ENCODE peak calls at places on chromosomes 2 and 18, in nine cellular contexts. Z, T, W, H, G, S, X, R and I are unnamed samples. For H3K36me3, the result is how much of the 10 kb centered on the place peaks cover.

GRCh38 chr2:199455533-199456382 is 2.0 kb downstream of the SATB2 start:
- DNase-seq in Z (peak), T (no peak), W (peak), H (peak), G (no peak), S (peak), X (peak), R (no peak), I (peak)

GRCh38 chr18:34921271-34921670 is 119.9 kb upstream of the MAPRE2 start:
- DNase-seq in Z (no peak), T (no peak), W (no peak), H (no peak), G (no peak), S (no peak), X (no peak), R (no peak), I (no peak)

GRCh38 chr2:392181-392920 is 104.5 kb upstream of the ALKAL2 start:
- DNase-seq in Z (no peak), T (no peak), W (no peak), H (no peak), G (no peak), S (no peak), X (peak), R (no peak), I (peak)

GRCh38 chr2:137220438-137220998 is 455.2 kb downstream of the THSD7B start:
- DNase-seq in Z (no peak), T (no peak), W (no peak), H (peak), G (no peak), S (no peak), X (no peak), R (no peak), I (no peak)

GRCh38 chr2:142742301-142743214 is 134.9 kb upstream of the KYNU start:
- DNase-seq in Z (no peak), T (no peak), W (no peak), H (peak), G (no peak), S (no peak), X (no peak), R (no peak), I (no peak)

GRCh38 chr2:144170172-144170571 is 349.7 kb downstream of the ZEB2 start:
- DNase-seq in Z (no peak), T (peak), W (no peak), H (no peak), G (no peak), S (no peak), X (no peak), R (no peak), I (no peak)

GRCh38 chr2:174681983-174682577 is 82.2 kb downstream of the CHRNA1 start:
- DNase-seq in Z (no peak), T (peak), W (peak), H (no peak), G (peak), S (peak), X (no peak), R (no peak), I (peak)

GRCh38 chr18:25876334-25876979 is 214.0 kb downstream of the SS18 start:
- DNase-seq in Z (no peak), T (no peak), W (no peak), H (no peak), G (no peak), S (peak), X (no peak), R (no peak), I (no peak)

GRCh38 chr2:67898605-67899004 is 164.2 kb downstream of the C1D start:
- DNase-seq in Z (no peak), T (no peak), W (no peak), H (no peak), G (no peak), S (no peak), X (no peak), R (no peak), I (no peak)

GRCh38 chr18:79774111-79774510 is 23.6 kb upstream of the KCNG2 start:
- DNase-seq in Z (no peak), T (no peak), W (no peak), H (no peak), G (no peak), S (no peak), X (peak), R (no peak), I (peak)

GRCh38 chr2:24915796-24916195 is 4.2 kb downstream of the ADCY3 start:
- DNase-seq in Z (no peak), T (no peak), W (no peak), H (no peak), G (no peak), S (no peak), X (no peak), R (no peak), I (no peak)

GRCh38 chr2:20771296-20771695 is 51.6 kb downstream of the LDAH start:
- DNase-seq in Z (no peak), T (no peak), W (no peak), H (no peak), G (no peak), S (no peak), X (no peak), R (no peak), I (no peak)

GRCh38 chr2:6772366-6772710 is 93.4 kb downstream of the CMPK2 start:
- DNase-seq in Z (no peak), T (no peak), W (no peak), H (no peak), G (no peak), S (no peak), X (no peak), R (no peak), I (peak)

GRCh38 chr2:230643576-230644291 is 68.9 kb upstream of the CAB39 start:
- DNase-seq in Z (no peak), T (no peak), W (no peak), H (no peak), G (no peak), S (no peak), X (peak), R (no peak), I (peak)

GRCh38 chr18:26103579-26103978 is 13.2 kb upstream of the SS18 start:
- DNase-seq in Z (no peak), T (no peak), W (peak), H (no peak), G (no peak), S (no peak), X (no peak), R (no peak), I (peak)

GRCh38 chr18:59634096-59634495 is 63.1 kb downstream of the CCBE1 start:
- DNase-seq in Z (no peak), T (no peak), W (no peak), H (no peak), G (no peak), S (no peak), X (no peak), R (no peak), I (no peak)

GRCh38 chr2:130819915-130820861 is 16.5 kb upstream of the ARHGEF4 start:
- DNase-seq in Z (peak), T (no peak), W (no peak), H (no peak), G (no peak), S (no peak), X (no peak), R (no peak), I (peak)

GRCh38 chr2:148614332-148615049 is 30.1 kb upstream of the EPC2 start:
- DNase-seq in Z (peak), T (no peak), W (peak), H (peak), G (no peak), S (peak), X (no peak), R (no peak), I (no peak)

GRCh38 chr2:108629417-108629816 is 89.9 kb upstream of the RANBP2 start:
- DNase-seq in Z (no peak), T (no peak), W (no peak), H (no peak), G (no peak), S (no peak), X (no peak), R (no peak), I (no peak)

GRCh38 chr18:11323359-11323819 is 174.0 kb upstream of the PIEZO2 start:
- DNase-seq in Z (no peak), T (no peak), W (no peak), H (peak), G (no peak), S (no peak), X (no peak), R (no peak), I (peak)

GRCh38 chr2:45872211-45872610 is 220.7 kb downstream of the PRKCE start:
- DNase-seq in Z (no peak), T (no peak), W (no peak), H (no peak), G (no peak), S (no peak), X (no peak), R (no peak), I (no peak)

GRCh38 chr2:237700583-237701032 is 73.2 kb downstream of the LRRFIP1 start:
- DNase-seq in Z (no peak), T (no peak), W (no peak), H (no peak), G (peak), S (peak), X (no peak), R (peak), I (no peak)

GRCh38 chr18:36692331-36692730 is 136.5 kb downstream of the TPGS2 start:
- DNase-seq in Z (no peak), T (no peak), W (no peak), H (no peak), G (no peak), S (no peak), X (no peak), R (no peak), I (no peak)

GRCh38 chr2:95333888-95334338 is 36.8 kb downstream of the KCNIP3 start:
- DNase-seq in Z (no peak), T (no peak), W (peak), H (peak), G (peak), S (no peak), X (peak), R (no peak), I (no peak)

GRCh38 chr2:157262248-157262647 is 4.7 kb downstream of the GALNT5 start:
- DNase-seq in Z (no peak), T (no peak), W (no peak), H (no peak), G (no peak), S (no peak), X (no peak), R (no peak), I (no peak)

GRCh38 chr2:136141510-136142154 is 23.7 kb upstream of the CXCR4 start:
- DNase-seq in Z (no peak), T (no peak), W (no peak), H (peak), G (no peak), S (no peak), X (no peak), R (no peak), I (no peak)

GRCh38 chr2:45612265-45612664 is 1.2 kb upstream of the SRBD1 start:
- DNase-seq in Z (no peak), T (no peak), W (no peak), H (peak), G (no peak), S (no peak), X (no peak), R (no peak), I (no peak)

GRCh38 chr18:25047421-25047820 is 304.5 kb downstream of the ZNF521 start:
- DNase-seq in Z (no peak), T (no peak), W (no peak), H (no peak), G (no peak), S (no peak), X (no peak), R (no peak), I (no peak)

GRCh38 chr2:74856004-74856578 is 22.2 kb downstream of the HK2 start:
- DNase-seq in Z (no peak), T (no peak), W (no peak), H (no peak), G (no peak), S (peak), X (no peak), R (no peak), I (no peak)

GRCh38 chr2:26674002-26674751 is 18.3 kb upstream of the KCNK3 start:
- DNase-seq in Z (no peak), T (no peak), W (no peak), H (no peak), G (peak), S (no peak), X (no peak), R (no peak), I (peak)

DNA sequence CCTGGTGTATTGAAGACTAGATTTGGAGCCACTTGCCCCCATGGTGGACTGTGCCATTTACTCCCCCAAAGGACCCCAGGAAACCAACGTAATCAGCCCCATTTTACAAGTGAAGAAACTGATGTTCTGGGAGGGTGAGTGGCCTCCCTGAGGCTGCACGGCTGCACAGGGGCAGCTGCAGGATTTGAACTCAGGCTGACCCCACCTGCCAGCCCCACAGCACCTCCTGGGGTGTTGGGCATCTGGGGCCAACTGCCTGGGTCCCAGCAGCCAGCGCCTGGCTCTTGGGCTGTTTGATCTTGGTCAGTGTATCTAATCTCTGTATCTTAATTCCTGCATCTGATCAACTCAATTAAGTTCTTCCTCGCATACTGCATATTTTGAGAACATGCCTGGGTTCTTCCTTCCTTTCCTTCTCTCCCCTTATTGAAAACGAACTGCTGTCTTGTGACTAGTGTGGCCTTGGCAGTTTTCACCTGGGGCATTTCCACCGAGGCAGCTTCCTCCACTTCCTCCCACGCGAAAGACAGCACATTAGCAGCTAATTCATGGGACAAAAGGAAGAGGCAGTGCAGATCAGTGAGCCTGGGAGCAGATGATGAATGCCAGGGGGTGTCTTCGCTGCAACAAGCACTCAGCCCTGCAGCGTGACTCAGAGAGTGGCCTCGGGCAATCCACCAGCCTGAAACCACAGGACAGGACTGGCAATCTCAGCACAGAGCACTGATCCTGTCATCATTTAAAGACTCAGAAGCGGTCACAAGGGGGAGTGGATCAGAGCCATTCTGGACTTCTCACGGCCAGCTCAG is 184.1 kb upstream of the RAB12 start:
- DNase-seq in Z (peak), T (no peak), W (no peak), H (peak), G (no peak), S (no peak), X (no peak), R (no peak), I (peak)
- H3K27ac ChIP-seq in Z (no peak), T (no peak), W (no peak), H (no peak), G (no peak), S (no peak), X (no peak), R (no peak), I (no peak)

DNA sequence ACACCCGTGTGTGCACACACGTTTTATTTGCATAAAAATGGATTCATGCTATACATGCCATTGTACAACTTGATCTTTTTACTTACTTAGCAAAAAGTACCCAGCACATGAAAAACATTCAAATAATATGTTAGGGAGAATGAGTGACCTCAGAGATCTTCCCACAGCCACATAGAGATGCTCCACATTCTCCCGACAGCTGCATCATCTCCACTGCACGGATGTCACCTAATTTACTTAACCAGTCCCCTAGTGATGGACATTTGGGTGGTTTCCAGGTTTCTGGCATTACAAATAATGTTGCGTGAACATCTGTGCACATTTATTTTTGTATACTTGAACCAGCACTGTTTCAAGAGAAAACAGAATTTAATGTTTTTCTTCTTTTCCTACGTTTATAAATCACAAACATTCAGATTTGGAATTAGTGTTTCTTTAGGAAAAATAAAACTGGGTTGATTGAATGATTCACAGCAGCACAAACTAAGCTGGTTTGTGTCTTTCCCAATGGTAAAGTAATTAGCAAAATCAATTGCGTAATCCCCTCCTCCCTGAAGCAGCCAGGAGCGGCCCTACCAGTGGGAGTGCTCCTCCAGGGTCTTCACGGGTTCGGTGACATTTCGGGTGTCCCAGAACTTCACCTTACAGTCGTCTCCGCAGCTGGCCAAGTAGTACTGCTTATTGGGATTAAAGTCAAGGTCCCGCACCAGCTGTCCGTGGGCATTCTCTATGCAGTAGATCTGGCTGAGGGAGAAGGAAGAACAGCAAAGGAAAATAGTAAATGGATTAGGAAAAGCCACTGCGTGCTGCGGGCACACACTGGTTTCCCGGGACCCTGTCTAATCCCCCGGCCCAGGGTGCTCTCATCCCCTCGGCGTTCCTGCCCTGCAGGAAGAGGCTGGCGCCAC is 183.9 kb downstream of the EIPR1 start:
- DNase-seq in Z (no peak), T (no peak), W (no peak), H (no peak), G (no peak), S (no peak), X (no peak), R (no peak), I (no peak)
- H3K36me3 ChIP-seq in Z (under half), T (under half), W (under half), H (under half), G (under half), S (under half), X (half or more), R (under half), I (under half)

GRCh38 chr2:162424816-162425215 is 80.9 kb downstream of the GCA start:
- DNase-seq in Z (no peak), T (no peak), W (no peak), H (no peak), G (no peak), S (no peak), X (no peak), R (no peak), I (peak)
- H3K27ac ChIP-seq in Z (no peak), T (no peak), W (no peak), H (no peak), G (no peak), S (no peak), X (no peak), R (no peak), I (no peak)

GRCh38 chr18:77022116-77022515 is 110.5 kb downstream of the MBP start:
- DNase-seq in Z (no peak), T (no peak), W (no peak), H (no peak), G (no peak), S (no peak), X (no peak), R (no peak), I (no peak)
- H3K36me3 ChIP-seq in Z (under half), T (under half), W (under half), H (under half), G (under half), S (under half), X (under half), R (under half), I (under half)

GRCh38 chr2:112680666-112681101 is 34.9 kb downstream of the SLC20A1 start:
- DNase-seq in Z (no peak), T (no peak), W (no peak), H (no peak), G (no peak), S (no peak), X (no peak), R (no peak), I (no peak)
- H3K27ac ChIP-seq in Z (no peak), T (no peak), W (no peak), H (peak), G (no peak), S (no peak), X (no peak), R (no peak), I (no peak)